ENCODE peak calls at places on chromosomes 2 and 18, in eight cellular contexts. Z is AG10803; A is brain microvascular endothelial cell; E is hippocampal formation; L is activated CD4-positive, alpha-beta T cell treated with anti-CD3 and anti-CD28 coated beads, Interleukin-2, amount 50 U/mL, for 4 hours; K is GM12891; Q is T-helper 22 cell; D is left lobe of liver. H is an unnamed sample.

GRCh38 chr18:27780061-27780740 is 396.7 kb downstream of the CDH2 start:
- DNase-seq in Z (no peak), A (peak), E (no peak), L (no peak), K (no peak), Q (no peak), D (no peak), H (no peak)

GRCh38 chr2:44148997-44149396 is 19.7 kb upstream of the PPM1B start:
- DNase-seq in Z (no peak), A (no peak), E (no peak), L (no peak), K (no peak), Q (no peak), D (no peak), H (no peak)

GRCh38 chr2:108593547-108594098 is 59.4 kb downstream of the LIMS1 start:
- DNase-seq in Z (peak), A (peak), E (no peak), L (no peak), K (no peak), Q (no peak), D (no peak), H (peak)

GRCh38 chr2:20103514-20103913 is 52.1 kb upstream of the LAPTM4A start:
- DNase-seq in Z (peak), A (peak), E (no peak), L (no peak), K (no peak), Q (no peak), D (no peak), H (peak)

GRCh38 chr2:16235747-16236146 is 295.4 kb downstream of the MYCN start:
- DNase-seq in Z (no peak), A (no peak), E (no peak), L (no peak), K (no peak), Q (no peak), D (no peak), H (no peak)

GRCh38 chr2:217822296-217823252 is 180.2 kb downstream of the TNS1 start:
- DNase-seq in Z (peak), A (no peak), E (no peak), L (no peak), K (no peak), Q (no peak), D (no peak), H (no peak)

GRCh38 chr18:38933910-38934510 is 1368.4 kb upstream of the CELF4 start:
- DNase-seq in Z (no peak), A (no peak), E (no peak), L (no peak), K (no peak), Q (no peak), D (no peak), H (no peak)

GRCh38 chr2:28447943-28448737 is 47.7 kb upstream of the PLB1 start:
- DNase-seq in Z (peak), A (peak), E (no peak), L (no peak), K (no peak), Q (no peak), D (no peak), H (peak)

GRCh38 chr2:29347774-29348465 is 232.7 kb downstream of the CLIP4 start:
- DNase-seq in Z (no peak), A (no peak), E (no peak), L (no peak), K (no peak), Q (no peak), D (no peak), H (no peak)

GRCh38 chr2:138866797-138867196 is 86.6 kb upstream of the NXPH2 start:
- DNase-seq in Z (no peak), A (no peak), E (no peak), L (no peak), K (no peak), Q (no peak), D (no peak), H (no peak)

GRCh38 chr2:152468832-152469692 is 134.1 kb downstream of the FMNL2 start:
- DNase-seq in Z (no peak), A (peak), E (peak), L (no peak), K (no peak), Q (no peak), D (no peak), H (peak)

H was measured in fibroblast of mammary gland.